ENCODE peak calls at places on chromosomes 3 and 15, in four cellular contexts. U is astrocyte of the spinal cord; L is activated gamma-delta T cell; A is CD8-positive, alpha-beta T cell. Q is an unnamed sample.
A peak's percentile ranks its signal among the peaks of the same experiment; 100 is the strongest.

GRCh38 chr3:172201136-172201989 is 162.0 kb downstream of the FNDC3B start:
- DNase-seq in L (no peak), A (no peak), U (peak; percentile 96), Q (peak; percentile 40)

GRCh38 chr15:63599401-63600000 is 2.3 kb downstream of the FBXL22 start:
- DNase-seq in U (peak; percentile 32), L (no peak), A (peak; percentile 43), Q (no peak)

GRCh38 chr3:194592798-194593752 is 40.1 kb downstream of the TMEM44 start:
- DNase-seq in L (no peak), A (no peak), U (peak; percentile 100), Q (no peak)

GRCh38 chr15:93327364-93327763 is 238.4 kb upstream of the RGMA start:
- DNase-seq in U (no peak), A (no peak), L (no peak), Q (no peak)

GRCh38 chr3:8458235-8458634 is 43.4 kb upstream of the LMCD1 start:
- DNase-seq in U (no peak), L (no peak), A (no peak), Q (no peak)

GRCh38 chr3:149454746-149455145 is 19.8 kb upstream of the TM4SF4 start:
- DNase-seq in A (no peak), L (no peak), U (no peak), Q (no peak)

GRCh38 chr3:182793663-182794454 is 555 bp downstream of the ATP11B start:
- DNase-seq in A (peak; percentile 39), U (peak; percentile 48), L (no peak), Q (peak; percentile 70)

GRCh38 chr3:63892773-63893352 is 19.3 kb downstream of the SCAANT1 start:
- DNase-seq in A (no peak), L (no peak), U (no peak), Q (no peak)

GRCh38 chr3:136893848-136894443 is 31.9 kb downstream of the NCK1 start:
- DNase-seq in L (no peak), A (no peak), U (peak; percentile 16), Q (no peak)

GRCh38 chr3:69665026-69665739 is 74.1 kb upstream of the MITF start:
- DNase-seq in U (peak; percentile 42), L (no peak), A (no peak), Q (peak; percentile 72)

GRCh38 chr3:56758539-56758981 is 43.2 kb downstream of the ARHGEF3 start:
- DNase-seq in L (no peak), U (peak; percentile 88), A (peak; percentile 28), Q (no peak)

GRCh38 chr15:43985976-43986375 is 159.2 kb downstream of the WDR76 start:
- DNase-seq in L (no peak), A (no peak), U (no peak), Q (no peak)

GRCh38 chr15:46857103-46857502 is 860.2 kb upstream of the SEMA6D start:
- DNase-seq in A (no peak), U (no peak), L (no peak), Q (peak; percentile 41)

GRCh38 chr3:66144792-66145733 is 75.7 kb upstream of the SLC25A26 start:
- DNase-seq in L (no peak), U (peak; percentile 53), A (no peak), Q (no peak)

GRCh38 chr3:13219902-13220296 is 146.7 kb upstream of the IQSEC1 start:
- DNase-seq in L (no peak), A (no peak), U (no peak), Q (no peak)

GRCh38 chr3:23760871-23761373 is 44.8 kb upstream of the UBE2E1 start:
- DNase-seq in A (no peak), U (no peak), L (no peak), Q (no peak)

GRCh38 chr15:91862891-91863520 is 9.5 kb downstream of the SLCO3A1 start:
- DNase-seq in L (no peak), U (no peak), A (no peak), Q (no peak)

GRCh38 chr3:175464362-175464761 is 605.2 kb downstream of the NAALADL2 start:
- DNase-seq in A (no peak), U (no peak), L (no peak), Q (no peak)

GRCh38 chr15:82810863-82811421 is 1.5 kb downstream of the WHAMM start:
- DNase-seq in L (no peak), U (no peak), A (peak; percentile 45), Q (no peak)

GRCh38 chr3:141530133-141530768 is 43.4 kb downstream of the RASA2 start:
- DNase-seq in U (peak; percentile 61), A (peak; percentile 19), L (no peak), Q (no peak)

GRCh38 chr3:155302891-155303290 is 9.4 kb upstream of the STRIT1 start:
- DNase-seq in U (no peak), L (no peak), A (no peak), Q (no peak)

GRCh38 chr3:15903164-15903563 is 105.4 kb upstream of the ANKRD28 start:
- DNase-seq in A (no peak), L (no peak), U (peak; percentile 52), Q (no peak)

GRCh38 chr3:108565506-108565905 is 23.7 kb downstream of the CIP2A start:
- DNase-seq in L (no peak), A (no peak), U (no peak), Q (no peak)

GRCh38 chr3:78004578-78004977 is 964.7 kb downstream of the ROBO2 start:
- DNase-seq in L (no peak), A (no peak), U (no peak), Q (no peak)

GRCh38 chr15:58380280-58380945 is 51.4 kb upstream of the LIPC start:
- DNase-seq in L (no peak), A (no peak), U (no peak), Q (no peak)

GRCh38 chr3:29693863-29694262 is 413.0 kb downstream of the RBMS3 start:
- DNase-seq in U (peak; percentile 86), A (no peak), L (no peak), Q (no peak)

GRCh38 chr3:143634991-143635390 is 213.3 kb downstream of the SLC9A9 start:
- DNase-seq in A (no peak), U (no peak), L (no peak), Q (no peak)

GRCh38 chr3:58487140-58487886 is 4.6 kb upstream of the KCTD6 start:
- DNase-seq in A (no peak), U (peak; percentile 56), L (no peak), Q (no peak)

GRCh38 chr3:196813903-196814302 is 53.8 kb upstream of the SENP5 start:
- DNase-seq in U (no peak), L (no peak), A (no peak), Q (no peak)

GRCh38 chr3:190038050-190038631 is 82.6 kb downstream of the P3H2 start:
- DNase-seq in A (no peak), L (no peak), U (peak; percentile 56), Q (peak; percentile 62)

GRCh38 chr3:7964899-7965298 is 536.7 kb upstream of the LMCD1 start:
- DNase-seq in A (no peak), U (no peak), L (no peak), Q (no peak)

GRCh38 chr3:140023616-140024530 is 88.9 kb downstream of the CLSTN2 start:
- DNase-seq in U (no peak), A (no peak), L (no peak), Q (peak; percentile 0)

GRCh38 chr3:120678331-120678845 is 3.7 kb downstream of the HGD start:
- DNase-seq in U (peak; percentile 78), L (no peak), A (no peak), Q (no peak)

GRCh38 chr3:62718515-62719320 is 156.5 kb downstream of the CADPS start:
- DNase-seq in U (peak; percentile 20), L (no peak), A (no peak), Q (peak; percentile 68)

GRCh38 chr3:167148121-167148520 is 232.0 kb downstream of the ZBBX start:
- DNase-seq in A (no peak), L (no peak), U (no peak), Q (no peak)

GRCh38 chr3:158991146-158991705 is 189.4 kb downstream of the MFSD1 start:
- DNase-seq in A (no peak), L (no peak), U (no peak), Q (peak; percentile 82)

GRCh38 chr3:167742338-167742737 is 6.8 kb downstream of the SERPINI1 start:
- DNase-seq in U (no peak), A (no peak), L (no peak), Q (no peak)

GRCh38 chr15:29129903-29130302 is 139.7 kb downstream of the NSMCE3 start:
- DNase-seq in U (no peak), L (no peak), A (no peak), Q (no peak)

GRCh38 chr3:156750874-156751245 is 75.3 kb upstream of the LEKR1 start:
- DNase-seq in L (no peak), A (no peak), U (peak; percentile 76), Q (no peak)

GRCh38 chr3:55498520-55498919 is 11.4 kb upstream of the WNT5A start:
- DNase-seq in U (no peak), A (no peak), L (no peak), Q (no peak)